ENCODE peak calls at places on chromosomes 6 and 20, in ten cellular contexts. K is nucleus accumbens, B is neuronal stem cell, G is uterus, Y is putamen, D is D341Med, L is WTC11, Q is naive B cell, M is NCI-H1092 treated with DMSO at 0.1 percent for 48 hours, N is type B pancreatic cell. V is an unnamed sample.

GRCh38 chr6:138161434-138162103 is at the start of gene ARFGEF3:
- DNase-seq in K (no peak), B (peak; percentile 67), G (peak; percentile 20), Y (peak; percentile 77), D (peak; percentile 68), L (peak; percentile 75), Q (peak; percentile 31), M (peak; percentile 38), N (no peak), V (peak; percentile 86)

GRCh38 chr6:89689732-89690131 is 51.2 kb upstream of the LYRM2 start:
- DNase-seq in K (peak; percentile 29), B (no peak), G (no peak), Y (peak; percentile 88), D (no peak), L (peak; percentile 49), Q (no peak), M (no peak), N (no peak), V (no peak)

GRCh38 chr20:44835661-44836221 is 25.4 kb upstream of the RIMS4 start:
- DNase-seq in K (no peak), B (no peak), G (no peak), Y (no peak), D (no peak), L (no peak), Q (no peak), M (no peak), N (no peak), V (no peak)

GRCh38 chr6:132813173-132813856 is 1.1 kb upstream of the RPS12 start:
- DNase-seq in K (no peak), B (no peak), G (peak; percentile 21), Y (peak; percentile 52), D (no peak), L (peak; percentile 33), Q (peak; percentile 44), M (peak; percentile 60), N (no peak), V (peak; percentile 76)

GRCh38 chr6:111921108-111921507 is 47.9 kb upstream of the FYN start:
- DNase-seq in K (no peak), B (no peak), G (no peak), Y (no peak), D (peak; percentile 41), L (peak; percentile 36), Q (no peak), M (no peak), N (no peak), V (no peak)

GRCh38 chr20:43532416-43533055 is 25.0 kb downstream of the L3MBTL1 start:
- DNase-seq in K (no peak), B (no peak), G (no peak), Y (no peak), D (no peak), L (no peak), Q (no peak), M (no peak), N (no peak), V (no peak)

GRCh38 chr6:41648070-41648585 is 9.9 kb downstream of the MDFI start:
- DNase-seq in K (no peak), B (no peak), G (no peak), Y (no peak), D (no peak), L (no peak), Q (no peak), M (no peak), N (no peak), V (no peak)

GRCh38 chr6:9467746-9468145 is 947.1 kb downstream of the TFAP2A start:
- DNase-seq in K (no peak), B (no peak), G (no peak), Y (no peak), D (no peak), L (no peak), Q (no peak), M (no peak), N (no peak), V (no peak)

GRCh38 chr20:43938932-43939761 is 24.5 kb downstream of the TOX2 start:
- DNase-seq in K (no peak), B (no peak), G (no peak), Y (no peak), D (no peak), L (no peak), Q (no peak), M (no peak), N (no peak), V (no peak)

GRCh38 chr6:90217621-90218496 is 78.8 kb downstream of the BACH2 start:
- DNase-seq in K (no peak), B (no peak), G (no peak), Y (no peak), D (no peak), L (no peak), Q (no peak), M (peak; percentile 54), N (peak; percentile 76), V (no peak)

GRCh38 chr6:116996842-116997241 is 119.8 kb downstream of the RFX6 start:
- DNase-seq in K (no peak), B (no peak), G (no peak), Y (no peak), D (no peak), L (peak; percentile 35), Q (no peak), M (no peak), N (no peak), V (no peak)

GRCh38 chr20:51121272-51121671 is 98.4 kb upstream of the KCNG1 start:
- DNase-seq in K (no peak), B (no peak), G (peak; percentile 81), Y (no peak), D (no peak), L (no peak), Q (no peak), M (no peak), N (no peak), V (no peak)

GRCh38 chr6:56959094-56959493 is 4.2 kb downstream of the BEND6 start:
- DNase-seq in K (no peak), B (no peak), G (no peak), Y (no peak), D (no peak), L (no peak), Q (no peak), M (no peak), N (no peak), V (no peak)

GRCh38 chr6:29011276-29011734 is 6.2 kb upstream of the ZNF311 start:
- DNase-seq in K (no peak), B (peak; percentile 77), G (peak; percentile 30), Y (no peak), D (peak; percentile 42), L (peak; percentile 71), Q (peak; percentile 28), M (peak; percentile 29), N (no peak), V (peak; percentile 68)

GRCh38 chr6:35230950-35231349 is 17.2 kb downstream of the SCUBE3 start:
- DNase-seq in K (no peak), B (no peak), G (no peak), Y (peak; percentile 13), D (no peak), L (no peak), Q (no peak), M (no peak), N (no peak), V (peak; percentile 91)

GRCh38 chr6:147507162-147508072 is 1.1 kb upstream of the SAMD5 start:
- DNase-seq in K (no peak), B (peak; percentile 30), G (peak; percentile 18), Y (no peak), D (peak; percentile 68), L (peak; percentile 21), Q (no peak), M (no peak), N (no peak), V (no peak)

GRCh38 chr20:35327074-35327976 is 35.1 kb upstream of the FAM83C start:
- DNase-seq in K (no peak), B (no peak), G (no peak), Y (no peak), D (no peak), L (no peak), Q (no peak), M (no peak), N (no peak), V (no peak)

GRCh38 chr20:41738584-41739193 is 120.5 kb upstream of the CHD6 start:
- DNase-seq in K (no peak), B (peak; percentile 41), G (no peak), Y (peak; percentile 41), D (peak; percentile 81), L (peak; percentile 71), Q (peak; percentile 5), M (peak; percentile 42), N (no peak), V (no peak)

GRCh38 chr20:25036331-25036936 is 21.5 kb downstream of the ACSS1 start:
- DNase-seq in K (no peak), B (no peak), G (no peak), Y (no peak), D (no peak), L (no peak), Q (no peak), M (no peak), N (no peak), V (peak; percentile 11)

GRCh38 chr20:56469077-56469449 is 636 bp downstream of the RTF2 start:
- DNase-seq in K (no peak), B (no peak), G (no peak), Y (no peak), D (no peak), L (no peak), Q (no peak), M (no peak), N (no peak), V (no peak)

GRCh38 chr20:22619272-22619671 is 34.9 kb upstream of the FOXA2 start:
- DNase-seq in K (no peak), B (no peak), G (no peak), Y (no peak), D (no peak), L (no peak), Q (no peak), M (no peak), N (no peak), V (no peak)

GRCh38 chr20:1330075-1330830 is 1.3 kb upstream of the SDCBP2 start:
- DNase-seq in K (no peak), B (no peak), G (peak; percentile 49), Y (peak; percentile 30), D (no peak), L (no peak), Q (peak; percentile 44), M (no peak), N (peak; percentile 54), V (no peak)

GRCh38 chr6:62393608-62394007 is 107.6 kb upstream of the KHDRBS2 start:
- DNase-seq in K (no peak), B (peak; percentile 26), G (no peak), Y (no peak), D (no peak), L (peak; percentile 22), Q (no peak), M (no peak), N (no peak), V (no peak)

GRCh38 chr20:57395111-57395959 is 4.1 kb downstream of the RBM38 start:
- DNase-seq in K (peak; percentile 85), B (peak; percentile 75), G (peak; percentile 68), Y (peak; percentile 98), D (no peak), L (no peak), Q (peak; percentile 25), M (peak; percentile 44), N (no peak), V (peak; percentile 77)

GRCh38 chr6:41732601-41733348 is 2.6 kb downstream of the TFEB start:
- DNase-seq in K (no peak), B (no peak), G (no peak), Y (no peak), D (no peak), L (no peak), Q (peak; percentile 77), M (no peak), N (no peak), V (no peak)

GRCh38 chr6:127266892-127267741 is 453 bp downstream of the RNF146 start:
- DNase-seq in K (no peak), B (peak; percentile 4), G (peak; percentile 40), Y (no peak), D (peak; percentile 82), L (peak; percentile 63), Q (peak; percentile 67), M (peak; percentile 64), N (peak; percentile 85), V (peak; percentile 89)

GRCh38 chr20:25199473-25200265 is 4.2 kb downstream of the ENTPD6 start:
- DNase-seq in K (no peak), B (no peak), G (no peak), Y (no peak), D (no peak), L (no peak), Q (no peak), M (no peak), N (no peak), V (no peak)

GRCh38 chr20:48002517-48002970 is 217.3 kb upstream of the SULF2 start:
- DNase-seq in K (no peak), B (no peak), G (no peak), Y (no peak), D (no peak), L (no peak), Q (peak; percentile 65), M (no peak), N (no peak), V (no peak)

V was measured in kidney.